ENCODE peak calls at places on chromosomes 5 and 9, in seven cellular contexts. W is IMR-90, S is mesendoderm, F is neuronal stem cell, E is mesenchymal stem cell, T is H1, Q is trophoblast cell. R is an unnamed sample.

GRCh38 chr5:141234109-141234508 is 11.0 kb downstream of the PCDHB14 start:
- DNase-seq in W (peak), S (peak), F (no peak), E (no peak), T (no peak), Q (no peak), R (no peak)

GRCh38 chr5:127088226-127088625 is 14.9 kb upstream of the C5orf63 start:
- DNase-seq in W (peak), S (no peak), F (no peak), E (peak), T (no peak), Q (peak), R (no peak)

GRCh38 chr5:179549973-179550510 is 312 bp upstream of the RUFY1 start:
- DNase-seq in W (no peak), S (no peak), F (peak), E (peak), T (peak), Q (peak), R (no peak)

GRCh38 chr5:172958268-172959046 is 767 bp upstream of the RPL26L1 start:
- DNase-seq in W (peak), S (peak), F (peak), E (peak), T (peak), Q (peak), R (peak)

GRCh38 chr5:174501461-174502069 is 222.8 kb upstream of the MSX2 start:
- DNase-seq in W (peak), S (no peak), F (no peak), E (no peak), T (no peak), Q (no peak), R (no peak)

GRCh38 chr9:90838761-90839160 is 37.1 kb downstream of the SYK start:
- DNase-seq in W (no peak), S (no peak), F (no peak), E (no peak), T (no peak), Q (no peak), R (peak)

GRCh38 chr9:133309608-133310007 is 26.4 kb downstream of the SURF6 start:
- DNase-seq in W (no peak), S (no peak), F (no peak), E (no peak), T (no peak), Q (no peak), R (no peak)

GRCh38 chr9:86734762-86735161 is 212.5 kb downstream of the GAS1 start:
- DNase-seq in W (peak), S (no peak), F (no peak), E (no peak), T (no peak), Q (no peak), R (no peak)

GRCh38 chr5:26761040-26761439 is 277.3 kb downstream of the CDH9 start:
- DNase-seq in W (no peak), S (no peak), F (no peak), E (no peak), T (no peak), Q (no peak), R (no peak)

GRCh38 chr5:158599132-158599531 is 500.6 kb downstream of the EBF1 start:
- DNase-seq in W (peak), S (peak), F (no peak), E (no peak), T (no peak), Q (no peak), R (no peak)

GRCh38 chr9:122200960-122201635 is 27.7 kb downstream of the LHX6 start:
- DNase-seq in W (peak), S (no peak), F (no peak), E (no peak), T (no peak), Q (no peak), R (no peak)

GRCh38 chr9:112831281-112831851 is 59.3 kb downstream of the SLC46A2 start:
- DNase-seq in W (no peak), S (no peak), F (no peak), E (no peak), T (no peak), Q (no peak), R (no peak)

GRCh38 chr9:99056876-99057664 is 47.8 kb upstream of the TGFBR1 start:
- DNase-seq in W (peak), S (no peak), F (no peak), E (peak), T (no peak), Q (no peak), R (no peak)

GRCh38 chr5:81212211-81212687 is 20.9 kb upstream of the CKMT2 start:
- DNase-seq in W (no peak), S (no peak), F (no peak), E (no peak), T (no peak), Q (no peak), R (no peak)

GRCh38 chr5:396715-397032 is 46.3 kb upstream of the EXOC3 start:
- DNase-seq in W (no peak), S (no peak), F (no peak), E (no peak), T (no peak), Q (no peak), R (no peak)

GRCh38 chr9:83572524-83572923 is 34.3 kb upstream of the FRMD3 start:
- DNase-seq in W (no peak), S (no peak), F (no peak), E (peak), T (no peak), Q (no peak), R (no peak)

GRCh38 chr5:45355189-45355992 is 340.8 kb downstream of the HCN1 start:
- DNase-seq in W (no peak), S (no peak), F (no peak), E (no peak), T (no peak), Q (no peak), R (no peak)

GRCh38 chr5:180784497-180785097 is 18.0 kb downstream of the MGAT1 start:
- DNase-seq in W (peak), S (peak), F (no peak), E (peak), T (peak), Q (peak), R (peak)

GRCh38 chr5:65262590-65263189 is 219.0 kb downstream of the ADAMTS6 start:
- DNase-seq in W (peak), S (peak), F (no peak), E (peak), T (no peak), Q (no peak), R (no peak)

GRCh38 chr9:3520564-3520963 is 5.2 kb downstream of the RFX3 start:
- DNase-seq in W (no peak), S (peak), F (no peak), E (no peak), T (no peak), Q (no peak), R (no peak)

GRCh38 chr9:36976371-36977030 is 57.6 kb downstream of the PAX5 start:
- DNase-seq in W (no peak), S (no peak), F (no peak), E (no peak), T (peak), Q (peak), R (peak)

GRCh38 chr5:65967288-65968066 is 41.1 kb downstream of the ERBIN start:
- DNase-seq in W (peak), S (no peak), F (no peak), E (no peak), T (no peak), Q (no peak), R (no peak)

GRCh38 chr9:127336708-127337352 is 60.1 kb upstream of the SLC2A8 start:
- DNase-seq in W (peak), S (peak), F (no peak), E (peak), T (no peak), Q (peak), R (no peak)

GRCh38 chr9:33739407-33739806 is 56.0 kb upstream of the PRSS3 start:
- DNase-seq in W (no peak), S (no peak), F (no peak), E (no peak), T (no peak), Q (no peak), R (no peak)

GRCh38 chr9:128818839-128819715 is 777 bp downstream of the ENDOG start:
- DNase-seq in W (no peak), S (peak), F (no peak), E (peak), T (peak), Q (no peak), R (peak)

GRCh38 chr5:109486200-109486804 is 76.5 kb upstream of the PJA2 start:
- DNase-seq in W (no peak), S (no peak), F (no peak), E (no peak), T (no peak), Q (no peak), R (no peak)

GRCh38 chr5:10912435-10912834 is 151.4 kb upstream of the DAP start:
- DNase-seq in W (no peak), S (no peak), F (no peak), E (no peak), T (no peak), Q (no peak), R (no peak)

GRCh38 chr5:10913181-10913810 is 152.3 kb upstream of the DAP start:
- DNase-seq in W (no peak), S (no peak), F (no peak), E (no peak), T (no peak), Q (no peak), R (no peak)

GRCh38 chr5:10914741-10915480 is 153.9 kb upstream of the DAP start:
- DNase-seq in W (no peak), S (no peak), F (no peak), E (no peak), T (no peak), Q (no peak), R (no peak)

GRCh38 chr5:10913846-10914245 is 152.8 kb upstream of the DAP start:
- DNase-seq in W (peak), S (peak), F (no peak), E (peak), T (no peak), Q (peak), R (no peak)

GRCh38 chr5:10910261-10910660 is 149.2 kb upstream of the DAP start:
- DNase-seq in W (no peak), S (no peak), F (no peak), E (no peak), T (no peak), Q (no peak), R (no peak)
- H4K8ac ChIP-seq in W (no peak), S (no peak), F (no peak), E (no peak), T (no peak), Q (no peak), R (no peak)

GRCh38 chr5:153888781-153889180 is 149.9 kb downstream of the FAM114A2 start:
- DNase-seq in W (no peak), S (no peak), F (no peak), E (no peak), T (no peak), Q (no peak), R (no peak)
- H4K8ac ChIP-seq in W (no peak), S (no peak), F (no peak), E (no peak), T (no peak), Q (no peak), R (no peak)

GRCh38 chr5:7209583-7210139 is 186.3 kb upstream of the ADCY2 start:
- DNase-seq in W (no peak), S (no peak), F (no peak), E (no peak), T (no peak), Q (no peak), R (no peak)

GRCh38 chr5:7210549-7210948 is 185.4 kb upstream of the ADCY2 start:
- DNase-seq in W (no peak), S (no peak), F (no peak), E (no peak), T (no peak), Q (no peak), R (no peak)

GRCh38 chr5:7214906-7215416 is 181.0 kb upstream of the ADCY2 start:
- DNase-seq in W (no peak), S (no peak), F (no peak), E (no peak), T (no peak), Q (no peak), R (no peak)

GRCh38 chr5:7208911-7209310 is 187.0 kb upstream of the ADCY2 start:
- DNase-seq in W (no peak), S (no peak), F (no peak), E (no peak), T (no peak), Q (no peak), R (no peak)

GRCh38 chr5:7213525-7213924 is 182.4 kb upstream of the ADCY2 start:
- DNase-seq in W (no peak), S (no peak), F (no peak), E (no peak), T (no peak), Q (no peak), R (no peak)
- H4K8ac ChIP-seq in W (no peak), S (no peak), F (no peak), E (no peak), T (no peak), Q (no peak), R (no peak)

GRCh38 chr9:136405481-136405880 is 4.9 kb downstream of the ENTR1 start:
- DNase-seq in W (no peak), S (no peak), F (no peak), E (no peak), T (no peak), Q (no peak), R (no peak)

GRCh38 chr9:136404801-136405136 is 4.8 kb upstream of the SNAPC4 start:
- DNase-seq in W (no peak), S (no peak), F (no peak), E (no peak), T (no peak), Q (no peak), R (no peak)

GRCh38 chr9:136410500-136411287 is at the start of the genes ENTR1 and PMPCA:
- DNase-seq in W (peak), S (peak), F (peak), E (peak), T (peak), Q (peak), R (peak)

GRCh38 chr9:136409557-136410455 is 608 bp downstream of the ENTR1 start:
- DNase-seq in W (peak), S (peak), F (no peak), E (peak), T (peak), Q (no peak), R (no peak)

DNA sequence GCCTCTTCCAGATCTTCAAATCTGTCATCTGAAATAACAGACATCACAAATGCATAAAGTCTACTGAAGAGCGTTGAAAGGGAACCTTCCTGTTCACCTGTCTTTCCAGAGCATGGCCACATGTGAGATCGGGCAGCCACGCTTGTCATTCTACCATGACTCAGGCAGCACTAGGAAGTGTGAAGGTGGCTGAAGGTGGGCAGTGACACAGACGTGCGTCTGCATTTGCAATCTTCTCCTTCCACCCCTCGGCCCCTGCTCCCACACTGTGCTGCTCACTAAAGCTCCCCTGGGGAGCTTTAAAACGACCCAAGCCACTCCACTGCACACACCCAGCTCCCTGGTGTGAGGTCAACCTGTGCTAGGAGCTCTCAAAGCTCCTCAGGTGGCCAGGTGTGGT is 2.5 kb downstream of the ENTR1 start:
- DNase-seq in W (no peak), S (no peak), F (no peak), E (no peak), T (no peak), Q (no peak), R (no peak)
- H4K8ac ChIP-seq in W (no peak), S (no peak), F (no peak), E (no peak), T (no peak), Q (no peak), R (no peak)

DNA sequence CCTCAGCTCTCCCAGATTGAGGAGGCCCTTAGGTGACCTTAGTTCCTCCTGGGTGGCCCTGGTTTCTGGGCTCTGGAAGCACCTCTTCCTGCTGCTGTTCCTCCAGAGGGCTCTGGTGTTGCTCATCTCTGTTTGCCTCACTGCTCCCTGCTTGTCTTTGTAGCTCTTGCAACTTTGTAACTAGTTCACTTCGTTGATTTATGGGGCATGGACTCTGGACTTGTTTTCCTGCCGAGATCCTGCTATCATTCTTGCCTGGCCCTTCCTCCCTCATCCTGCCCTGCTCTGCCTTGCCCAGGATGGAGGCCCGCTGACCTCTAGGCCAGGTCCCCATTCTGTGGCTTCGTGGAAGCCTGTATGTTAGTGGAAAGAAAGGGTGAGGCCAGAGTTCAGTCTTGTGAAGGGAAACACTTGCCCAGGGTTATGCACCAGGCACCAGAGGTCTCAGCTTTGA is 169.3 kb downstream of the MACROH2A1 start:
- DNase-seq in W (no peak), S (no peak), F (no peak), E (no peak), T (no peak), Q (no peak), R (no peak)
- H4K8ac ChIP-seq in W (no peak), S (no peak), F (peak), E (no peak), T (no peak), Q (no peak), R (no peak)

GRCh38 chr5:157549954-157550549 is 25.5 kb downstream of the ADAM19 start:
- DNase-seq in W (peak), S (no peak), F (no peak), E (no peak), T (no peak), Q (no peak), R (no peak)

GRCh38 chr5:157548513-157549282 is 26.9 kb downstream of the ADAM19 start:
- DNase-seq in W (peak), S (no peak), F (no peak), E (peak), T (no peak), Q (no peak), R (no peak)

GRCh38 chr5:157549283-157549629 is 26.3 kb downstream of the ADAM19 start:
- DNase-seq in W (peak), S (no peak), F (no peak), E (no peak), T (no peak), Q (no peak), R (no peak)

GRCh38 chr5:157552650-157553049 is 22.9 kb downstream of the ADAM19 start:
- DNase-seq in W (no peak), S (no peak), F (no peak), E (no peak), T (no peak), Q (no peak), R (no peak)

DNA sequence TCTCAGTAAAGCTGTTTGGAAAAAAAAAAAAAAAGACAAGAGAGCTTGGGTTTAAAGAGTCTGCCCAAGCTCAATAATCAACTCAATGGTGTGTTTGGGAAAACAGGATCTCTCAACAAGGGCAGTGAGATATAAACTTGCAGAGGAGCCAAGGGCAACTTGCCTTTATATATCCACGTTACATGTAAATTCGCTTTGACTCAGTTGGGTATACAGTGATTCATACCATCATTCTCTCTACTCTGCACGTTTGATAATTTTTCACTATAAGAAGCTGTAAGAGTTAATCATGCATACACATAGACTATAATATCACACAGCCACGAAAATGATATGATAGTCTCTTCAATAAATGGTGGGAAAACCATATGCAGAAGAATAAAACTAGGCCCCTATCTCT is 24.9 kb downstream of the ADAM19 start:
- DNase-seq in W (peak), S (no peak), F (no peak), E (no peak), T (no peak), Q (no peak), R (no peak)
- H4K8ac ChIP-seq in W (peak), S (no peak), F (no peak), E (no peak), T (no peak), Q (no peak), R (no peak)

GRCh38 chr9:130021123-130021522 is 21.9 kb downstream of the FNBP1 start:
- DNase-seq in W (no peak), S (no peak), F (no peak), E (no peak), T (no peak), Q (no peak), R (no peak)
- H4K8ac ChIP-seq in W (no peak), S (no peak), F (no peak), E (no peak), T (no peak), Q (no peak), R (no peak)

GRCh38 chr5:82676663-82677062 is 398.5 kb upstream of the RPS23 start:
- DNase-seq in W (no peak), S (no peak), F (no peak), E (no peak), T (no peak), Q (no peak), R (no peak)
- H4K8ac ChIP-seq in W (no peak), S (no peak), F (no peak), E (no peak), T (no peak), Q (no peak), R (no peak)

GRCh38 chr9:106648799-106649198 is 214.2 kb upstream of the ZNF462 start:
- DNase-seq in W (peak), S (peak), F (no peak), E (peak), T (no peak), Q (no peak), R (no peak)
- H4K8ac ChIP-seq in W (no peak), S (no peak), F (no peak), E (no peak), T (no peak), Q (no peak), R (no peak)